ENCODE peak calls at places on chromosomes 4 and X, in eight cellular contexts. One of them, this sample, is unnamed.

GRCh38 chr4:7909966-7910720 is 29.5 kb downstream of the AFAP1 start:
- DNase-seq in NCI-H69: peak
- DNase-seq in tibial artery: no peak
- DNase-seq in ELR: no peak
- DNase-seq in CD8-positive, alpha-beta T cell: no peak
- DNase-seq in Peyer's patch: no peak
- DNase-seq in activated naive CD4-positive, alpha-beta T cell: no peak
- DNase-seq in brain microvascular endothelial cell: no peak
- DNase-seq in this sample: no peak

GRCh38 chrX:68504237-68504636 is 5.4 kb downstream of the YIPF6 start:
- DNase-seq in NCI-H69: no peak
- DNase-seq in tibial artery: no peak
- DNase-seq in ELR: peak
- DNase-seq in CD8-positive, alpha-beta T cell: no peak
- DNase-seq in Peyer's patch: no peak
- DNase-seq in activated naive CD4-positive, alpha-beta T cell: no peak
- DNase-seq in brain microvascular endothelial cell: peak
- DNase-seq in this sample: no peak

GRCh38 chr4:71293705-71294104 is 45.1 kb upstream of the SLC4A4 start:
- DNase-seq in NCI-H69: no peak
- DNase-seq in tibial artery: no peak
- DNase-seq in ELR: peak
- DNase-seq in CD8-positive, alpha-beta T cell: no peak
- DNase-seq in Peyer's patch: no peak
- DNase-seq in activated naive CD4-positive, alpha-beta T cell: no peak
- DNase-seq in brain microvascular endothelial cell: peak
- DNase-seq in this sample: no peak

GRCh38 chr4:154743683-154744340 is at the start of gene LRAT:
- DNase-seq in NCI-H69: peak
- DNase-seq in tibial artery: peak
- DNase-seq in ELR: no peak
- DNase-seq in CD8-positive, alpha-beta T cell: no peak
- DNase-seq in Peyer's patch: no peak
- DNase-seq in activated naive CD4-positive, alpha-beta T cell: no peak
- DNase-seq in brain microvascular endothelial cell: no peak
- DNase-seq in this sample: peak

GRCh38 chr4:128241425-128241913 is 46.1 kb downstream of the PGRMC2 start:
- DNase-seq in NCI-H69: peak
- DNase-seq in tibial artery: no peak
- DNase-seq in ELR: peak
- DNase-seq in CD8-positive, alpha-beta T cell: no peak
- DNase-seq in Peyer's patch: no peak
- DNase-seq in activated naive CD4-positive, alpha-beta T cell: no peak
- DNase-seq in brain microvascular endothelial cell: peak
- DNase-seq in this sample: no peak

GRCh38 chrX:41116948-41117347 is 31.7 kb downstream of the USP9X start:
- DNase-seq in NCI-H69: peak
- DNase-seq in tibial artery: no peak
- DNase-seq in ELR: no peak
- DNase-seq in CD8-positive, alpha-beta T cell: no peak
- DNase-seq in Peyer's patch: no peak
- DNase-seq in activated naive CD4-positive, alpha-beta T cell: no peak
- DNase-seq in brain microvascular endothelial cell: no peak
- DNase-seq in this sample: no peak

GRCh38 chr4:39043058-39043696 is 11.0 kb upstream of the TMEM156 start:
- DNase-seq in NCI-H69: no peak
- DNase-seq in tibial artery: no peak
- DNase-seq in ELR: peak
- DNase-seq in CD8-positive, alpha-beta T cell: no peak
- DNase-seq in Peyer's patch: no peak
- DNase-seq in activated naive CD4-positive, alpha-beta T cell: no peak
- DNase-seq in brain microvascular endothelial cell: peak
- DNase-seq in this sample: no peak

GRCh38 chr4:111174331-111174730 is 551.5 kb upstream of the PITX2 start:
- DNase-seq in NCI-H69: no peak
- DNase-seq in tibial artery: no peak
- DNase-seq in ELR: peak
- DNase-seq in CD8-positive, alpha-beta T cell: no peak
- DNase-seq in Peyer's patch: no peak
- DNase-seq in activated naive CD4-positive, alpha-beta T cell: no peak
- DNase-seq in brain microvascular endothelial cell: no peak
- DNase-seq in this sample: no peak

GRCh38 chr4:126784966-126785580 is 847.7 kb upstream of the INTU start:
- DNase-seq in NCI-H69: no peak
- DNase-seq in tibial artery: no peak
- DNase-seq in ELR: peak
- DNase-seq in CD8-positive, alpha-beta T cell: no peak
- DNase-seq in Peyer's patch: no peak
- DNase-seq in activated naive CD4-positive, alpha-beta T cell: no peak
- DNase-seq in brain microvascular endothelial cell: no peak
- DNase-seq in this sample: no peak

GRCh38 chr4:123340381-123340701 is 56.3 kb upstream of the SPRY1 start:
- DNase-seq in NCI-H69: peak
- DNase-seq in tibial artery: no peak
- DNase-seq in ELR: peak
- DNase-seq in CD8-positive, alpha-beta T cell: no peak
- DNase-seq in Peyer's patch: no peak
- DNase-seq in activated naive CD4-positive, alpha-beta T cell: no peak
- DNase-seq in brain microvascular endothelial cell: peak
- DNase-seq in this sample: no peak

GRCh38 chr4:168598191-168598590 is 101.3 kb downstream of the PALLD start:
- DNase-seq in NCI-H69: peak
- DNase-seq in tibial artery: no peak
- DNase-seq in ELR: no peak
- DNase-seq in CD8-positive, alpha-beta T cell: no peak
- DNase-seq in Peyer's patch: no peak
- DNase-seq in activated naive CD4-positive, alpha-beta T cell: no peak
- DNase-seq in brain microvascular endothelial cell: no peak
- DNase-seq in this sample: no peak

GRCh38 chr4:4311193-4311592 is 21.1 kb downstream of the ZBTB49 start:
- DNase-seq in NCI-H69: no peak
- DNase-seq in tibial artery: no peak
- DNase-seq in ELR: no peak
- DNase-seq in CD8-positive, alpha-beta T cell: no peak
- DNase-seq in Peyer's patch: no peak
- DNase-seq in activated naive CD4-positive, alpha-beta T cell: no peak
- DNase-seq in brain microvascular endothelial cell: no peak
- DNase-seq in this sample: no peak

GRCh38 chrX:51743179-51743957 is at the start of gene GSPT2:
- DNase-seq in NCI-H69: peak
- DNase-seq in tibial artery: peak
- DNase-seq in ELR: peak
- DNase-seq in CD8-positive, alpha-beta T cell: peak
- DNase-seq in Peyer's patch: peak
- DNase-seq in activated naive CD4-positive, alpha-beta T cell: peak
- DNase-seq in brain microvascular endothelial cell: peak
- DNase-seq in this sample: peak